ENCODE peak calls at places on chromosomes 11 and 22, in seven cellular contexts. One of them, this sample, is unnamed. For H3K4me1, the result is how much of the 10 kb centered on the place peaks cover.

GRCh38 chr11:113505046-113505445 is 29.8 kb upstream of the DRD2 start:
- DNase-seq in left ventricle myocardium inferior: no peak
- DNase-seq in tibial nerve: no peak
- DNase-seq in Peyer's patch: no peak
- DNase-seq in cardiac muscle cell: peak
- DNase-seq in fibroblast of lung: no peak
- DNase-seq in heart left ventricle: no peak
- DNase-seq in this sample: no peak

GRCh38 chr11:72235351-72236057 is 8.5 kb downstream of the PHOX2A start:
- DNase-seq in Peyer's patch: no peak
- DNase-seq in heart left ventricle: no peak
- DNase-seq in fibroblast of lung: no peak
- DNase-seq in tibial nerve: no peak
- DNase-seq in cardiac muscle cell: no peak
- DNase-seq in left ventricle myocardium inferior: no peak
- DNase-seq in this sample: no peak

GRCh38 chr22:38461414-38462081 is 6.3 kb upstream of the KDELR3 start:
- DNase-seq in fibroblast of lung: peak
- DNase-seq in tibial nerve: peak
- DNase-seq in heart left ventricle: peak
- DNase-seq in cardiac muscle cell: peak
- DNase-seq in Peyer's patch: peak
- DNase-seq in left ventricle myocardium inferior: peak
- DNase-seq in this sample: no peak

GRCh38 chr11:99325807-99326206 is 305.1 kb downstream of the CNTN5 start:
- DNase-seq in cardiac muscle cell: peak
- DNase-seq in tibial nerve: no peak
- DNase-seq in left ventricle myocardium inferior: no peak
- DNase-seq in heart left ventricle: no peak
- DNase-seq in Peyer's patch: no peak
- DNase-seq in fibroblast of lung: peak
- DNase-seq in this sample: no peak

GRCh38 chr11:69240332-69241074 is 53.5 kb upstream of the MYEOV start:
- DNase-seq in fibroblast of lung: peak
- DNase-seq in tibial nerve: no peak
- DNase-seq in cardiac muscle cell: peak
- DNase-seq in Peyer's patch: no peak
- DNase-seq in left ventricle myocardium inferior: no peak
- DNase-seq in heart left ventricle: peak
- DNase-seq in this sample: no peak

GRCh38 chr11:116861539-116861938 is 24.1 kb upstream of the APOA1 start:
- DNase-seq in tibial nerve: no peak
- DNase-seq in cardiac muscle cell: peak
- DNase-seq in heart left ventricle: no peak
- DNase-seq in left ventricle myocardium inferior: no peak
- DNase-seq in Peyer's patch: no peak
- DNase-seq in fibroblast of lung: no peak
- DNase-seq in this sample: no peak

GRCh38 chr11:133238455-133238854 is 293.8 kb downstream of the OPCML start:
- DNase-seq in tibial nerve: no peak
- DNase-seq in Peyer's patch: no peak
- DNase-seq in cardiac muscle cell: no peak
- DNase-seq in left ventricle myocardium inferior: no peak
- DNase-seq in fibroblast of lung: no peak
- DNase-seq in heart left ventricle: no peak
- DNase-seq in this sample: no peak

GRCh38 chr22:30882974-30883533 is 85.5 kb downstream of the MORC2 start:
- DNase-seq in tibial nerve: no peak
- DNase-seq in left ventricle myocardium inferior: no peak
- DNase-seq in heart left ventricle: no peak
- DNase-seq in cardiac muscle cell: no peak
- DNase-seq in fibroblast of lung: no peak
- DNase-seq in Peyer's patch: no peak
- DNase-seq in this sample: no peak

GRCh38 chr11:115741376-115741775 is 237.2 kb upstream of the CADM1 start:
- DNase-seq in fibroblast of lung: no peak
- DNase-seq in left ventricle myocardium inferior: no peak
- DNase-seq in tibial nerve: no peak
- DNase-seq in cardiac muscle cell: no peak
- DNase-seq in Peyer's patch: no peak
- DNase-seq in heart left ventricle: no peak
- DNase-seq in this sample: no peak

GRCh38 chr22:39003165-39003638 is 10.9 kb upstream of the APOBEC3C start:
- DNase-seq in Peyer's patch: peak
- DNase-seq in cardiac muscle cell: peak
- DNase-seq in tibial nerve: peak
- DNase-seq in fibroblast of lung: peak
- DNase-seq in left ventricle myocardium inferior: peak
- DNase-seq in heart left ventricle: peak
- DNase-seq in this sample: no peak

GRCh38 chr11:6219359-6219758 is 14.0 kb downstream of the C11orf42 start:
- DNase-seq in tibial nerve: no peak
- DNase-seq in left ventricle myocardium inferior: no peak
- DNase-seq in heart left ventricle: no peak
- DNase-seq in cardiac muscle cell: peak
- DNase-seq in fibroblast of lung: peak
- DNase-seq in Peyer's patch: no peak
- DNase-seq in this sample: no peak

GRCh38 chr11:76315182-76315853 is 65.6 kb downstream of the THAP12 start:
- DNase-seq in fibroblast of lung: no peak
- DNase-seq in Peyer's patch: no peak
- DNase-seq in left ventricle myocardium inferior: no peak
- DNase-seq in cardiac muscle cell: no peak
- DNase-seq in heart left ventricle: no peak
- DNase-seq in tibial nerve: no peak
- DNase-seq in this sample: no peak

GRCh38 chr11:134634897-134635831 is 223.1 kb upstream of the B3GAT1 start:
- DNase-seq in heart left ventricle: peak
- DNase-seq in tibial nerve: no peak
- DNase-seq in fibroblast of lung: no peak
- DNase-seq in left ventricle myocardium inferior: no peak
- DNase-seq in cardiac muscle cell: no peak
- DNase-seq in Peyer's patch: no peak
- DNase-seq in this sample: no peak

GRCh38 chr11:94171693-94172440 is 43.2 kb downstream of the PANX1 start:
- DNase-seq in Peyer's patch: peak
- DNase-seq in tibial nerve: peak
- DNase-seq in fibroblast of lung: peak
- DNase-seq in heart left ventricle: no peak
- DNase-seq in left ventricle myocardium inferior: no peak
- DNase-seq in cardiac muscle cell: peak
- DNase-seq in this sample: no peak

GRCh38 chr11:17267576-17267975 is 9.0 kb upstream of the NUCB2 start:
- DNase-seq in left ventricle myocardium inferior: no peak
- DNase-seq in cardiac muscle cell: no peak
- DNase-seq in tibial nerve: no peak
- DNase-seq in heart left ventricle: no peak
- DNase-seq in fibroblast of lung: no peak
- DNase-seq in Peyer's patch: no peak
- DNase-seq in this sample: no peak

GRCh38 chr11:107804219-107804618 is 54.4 kb downstream of the SLC35F2 start:
- DNase-seq in heart left ventricle: no peak
- DNase-seq in cardiac muscle cell: no peak
- DNase-seq in left ventricle myocardium inferior: no peak
- DNase-seq in fibroblast of lung: no peak
- DNase-seq in Peyer's patch: no peak
- DNase-seq in tibial nerve: no peak
- DNase-seq in this sample: no peak

GRCh38 chr11:28100665-28101064 is 7.3 kb downstream of the KIF18A start:
- DNase-seq in Peyer's patch: no peak
- DNase-seq in left ventricle myocardium inferior: no peak
- DNase-seq in tibial nerve: no peak
- DNase-seq in heart left ventricle: no peak
- DNase-seq in fibroblast of lung: no peak
- DNase-seq in cardiac muscle cell: no peak
- DNase-seq in this sample: no peak

GRCh38 chr11:29448246-29448877 is 568.5 kb downstream of the KCNA4 start:
- DNase-seq in Peyer's patch: no peak
- DNase-seq in tibial nerve: no peak
- DNase-seq in fibroblast of lung: peak
- DNase-seq in cardiac muscle cell: peak
- DNase-seq in heart left ventricle: no peak
- DNase-seq in left ventricle myocardium inferior: no peak
- DNase-seq in this sample: no peak

GRCh38 chr11:68891356-68891948 is 12.2 kb downstream of the MRPL21 start:
- DNase-seq in heart left ventricle: no peak
- DNase-seq in tibial nerve: no peak
- DNase-seq in fibroblast of lung: no peak
- DNase-seq in left ventricle myocardium inferior: no peak
- DNase-seq in Peyer's patch: no peak
- DNase-seq in cardiac muscle cell: no peak
- DNase-seq in this sample: no peak

GRCh38 chr11:110907629-110908028 is 195.4 kb upstream of the ARHGAP20 start:
- DNase-seq in heart left ventricle: no peak
- DNase-seq in left ventricle myocardium inferior: no peak
- DNase-seq in Peyer's patch: no peak
- DNase-seq in fibroblast of lung: peak
- DNase-seq in tibial nerve: no peak
- DNase-seq in cardiac muscle cell: peak
- DNase-seq in this sample: no peak

GRCh38 chr22:46051646-46052045 is 74.7 kb upstream of the WNT7B start:
- DNase-seq in left ventricle myocardium inferior: peak
- DNase-seq in Peyer's patch: no peak
- DNase-seq in cardiac muscle cell: no peak
- DNase-seq in heart left ventricle: no peak
- DNase-seq in fibroblast of lung: no peak
- DNase-seq in tibial nerve: peak
- DNase-seq in this sample: no peak

GRCh38 chr22:49435596-49435995 is 392.1 kb downstream of the BRD1 start:
- DNase-seq in left ventricle myocardium inferior: no peak
- DNase-seq in fibroblast of lung: no peak
- DNase-seq in tibial nerve: no peak
- DNase-seq in cardiac muscle cell: no peak
- DNase-seq in Peyer's patch: no peak
- DNase-seq in heart left ventricle: no peak
- DNase-seq in this sample: no peak

GRCh38 chr11:118497831-118498230 is 29.4 kb upstream of the TTC36 start:
- DNase-seq in left ventricle myocardium inferior: no peak
- DNase-seq in Peyer's patch: no peak
- DNase-seq in tibial nerve: no peak
- DNase-seq in cardiac muscle cell: peak
- DNase-seq in fibroblast of lung: peak
- DNase-seq in heart left ventricle: no peak
- DNase-seq in this sample: no peak

GRCh38 chr11:131385763-131386394 is 15.5 kb downstream of the NTM start:
- DNase-seq in tibial nerve: no peak
- DNase-seq in fibroblast of lung: no peak
- DNase-seq in cardiac muscle cell: no peak
- DNase-seq in left ventricle myocardium inferior: no peak
- DNase-seq in heart left ventricle: no peak
- DNase-seq in Peyer's patch: no peak
- DNase-seq in this sample: no peak

GRCh38 chr11:101974771-101975170 is 58.4 kb upstream of the ANGPTL5 start:
- DNase-seq in cardiac muscle cell: no peak
- DNase-seq in fibroblast of lung: no peak
- DNase-seq in left ventricle myocardium inferior: no peak
- DNase-seq in tibial nerve: no peak
- DNase-seq in heart left ventricle: no peak
- DNase-seq in Peyer's patch: no peak
- DNase-seq in this sample: no peak

GRCh38 chr11:101975734-101976133 is 59.4 kb upstream of the ANGPTL5 start:
- DNase-seq in fibroblast of lung: no peak
- DNase-seq in tibial nerve: no peak
- DNase-seq in left ventricle myocardium inferior: no peak
- DNase-seq in heart left ventricle: no peak
- DNase-seq in Peyer's patch: no peak
- DNase-seq in cardiac muscle cell: no peak
- DNase-seq in this sample: no peak

GRCh38 chr11:101974255-101974654 is 57.9 kb upstream of the ANGPTL5 start:
- DNase-seq in heart left ventricle: no peak
- DNase-seq in left ventricle myocardium inferior: no peak
- DNase-seq in tibial nerve: no peak
- DNase-seq in Peyer's patch: no peak
- DNase-seq in cardiac muscle cell: peak
- DNase-seq in fibroblast of lung: peak
- DNase-seq in this sample: no peak
- H3K4me3 ChIP-seq in heart left ventricle: no peak
- H3K4me3 ChIP-seq in left ventricle myocardium inferior: no peak
- H3K4me3 ChIP-seq in tibial nerve: no peak
- H3K4me3 ChIP-seq in Peyer's patch: no peak
- H3K4me3 ChIP-seq in cardiac muscle cell: no peak
- H3K4me3 ChIP-seq in fibroblast of lung: no peak
- H3K4me3 ChIP-seq in this sample: no peak

GRCh38 chr11:122746050-122746478 is 90.5 kb downstream of the UBASH3B start:
- DNase-seq in tibial nerve: no peak
- DNase-seq in cardiac muscle cell: no peak
- DNase-seq in left ventricle myocardium inferior: no peak
- DNase-seq in fibroblast of lung: no peak
- DNase-seq in heart left ventricle: no peak
- DNase-seq in Peyer's patch: peak
- DNase-seq in this sample: no peak

GRCh38 chr11:122747358-122747757 is 90.9 kb upstream of the CRTAM start:
- DNase-seq in heart left ventricle: no peak
- DNase-seq in Peyer's patch: no peak
- DNase-seq in fibroblast of lung: peak
- DNase-seq in cardiac muscle cell: no peak
- DNase-seq in tibial nerve: no peak
- DNase-seq in left ventricle myocardium inferior: no peak
- DNase-seq in this sample: no peak

GRCh38 chr11:122745111-122745510 is 89.6 kb downstream of the UBASH3B start:
- DNase-seq in cardiac muscle cell: no peak
- DNase-seq in tibial nerve: no peak
- DNase-seq in left ventricle myocardium inferior: no peak
- DNase-seq in Peyer's patch: no peak
- DNase-seq in heart left ventricle: no peak
- DNase-seq in fibroblast of lung: no peak
- DNase-seq in this sample: no peak

GRCh38 chr11:122748968-122749687 is 89.2 kb upstream of the CRTAM start:
- DNase-seq in left ventricle myocardium inferior: no peak
- DNase-seq in heart left ventricle: no peak
- DNase-seq in tibial nerve: no peak
- DNase-seq in cardiac muscle cell: peak
- DNase-seq in fibroblast of lung: peak
- DNase-seq in Peyer's patch: peak
- DNase-seq in this sample: peak

GRCh38 chr11:122746611-122747305 is 91.2 kb downstream of the UBASH3B start:
- DNase-seq in tibial nerve: no peak
- DNase-seq in fibroblast of lung: peak
- DNase-seq in heart left ventricle: no peak
- DNase-seq in Peyer's patch: no peak
- DNase-seq in cardiac muscle cell: no peak
- DNase-seq in left ventricle myocardium inferior: no peak
- DNase-seq in this sample: no peak
- H3K27ac ChIP-seq in tibial nerve: no peak
- H3K27ac ChIP-seq in fibroblast of lung: no peak
- H3K27ac ChIP-seq in heart left ventricle: no peak
- H3K27ac ChIP-seq in Peyer's patch: peak
- H3K27ac ChIP-seq in cardiac muscle cell: no peak
- H3K27ac ChIP-seq in left ventricle myocardium inferior: no peak
- H3K27ac ChIP-seq in this sample: no peak

GRCh38 chr11:119680899-119681370 is 48.1 kb downstream of the NECTIN1 start:
- DNase-seq in fibroblast of lung: peak
- DNase-seq in Peyer's patch: no peak
- DNase-seq in tibial nerve: no peak
- DNase-seq in heart left ventricle: peak
- DNase-seq in left ventricle myocardium inferior: peak
- DNase-seq in cardiac muscle cell: peak
- DNase-seq in this sample: no peak
- H3K4me1 ChIP-seq in fibroblast of lung: under half
- H3K4me1 ChIP-seq in Peyer's patch: under half
- H3K4me1 ChIP-seq in tibial nerve: under half
- H3K4me1 ChIP-seq in heart left ventricle: under half
- H3K4me1 ChIP-seq in left ventricle myocardium inferior: under half
- H3K4me1 ChIP-seq in cardiac muscle cell: under half
- H3K4me1 ChIP-seq in this sample: half or more

GRCh38 chr11:96215094-96215782 is 127.8 kb downstream of the MAML2 start:
- DNase-seq in heart left ventricle: no peak
- DNase-seq in fibroblast of lung: peak
- DNase-seq in tibial nerve: no peak
- DNase-seq in cardiac muscle cell: peak
- DNase-seq in Peyer's patch: peak
- DNase-seq in left ventricle myocardium inferior: no peak
- DNase-seq in this sample: no peak
- H3K4me3 ChIP-seq in heart left ventricle: no peak
- H3K4me3 ChIP-seq in fibroblast of lung: no peak
- H3K4me3 ChIP-seq in tibial nerve: no peak
- H3K4me3 ChIP-seq in cardiac muscle cell: no peak
- H3K4me3 ChIP-seq in Peyer's patch: no peak
- H3K4me3 ChIP-seq in left ventricle myocardium inferior: no peak
- H3K4me3 ChIP-seq in this sample: no peak